ENCODE peak calls at places on chromosomes 2 and 18, in seven cellular contexts. One of them, this sample, is unnamed.
A peak's percentile ranks its signal among the peaks of the same experiment; 100 is the strongest.

GRCh38 chr2:68819556-68819955 is 51.6 kb downstream of the BMP10 start:
- DNase-seq in fibroblast of pulmonary artery: peak; percentile 38
- DNase-seq in HTR-8/SVneo: no peak
- DNase-seq in osteoblast: no peak
- DNase-seq in NCI-H1092: no peak
- DNase-seq in fibroblast of the aortic adventitia: no peak
- DNase-seq in stimulated activated CD4-positive, alpha-beta T cell treated with anti-CD3 and anti-CD28 coated beads, Interleukin-2, amount 100 ng/mL, for 24 hours: no peak
- DNase-seq in this sample: no peak

GRCh38 chr2:123165616-123166015 is 859.5 kb upstream of the CNTNAP5 start:
- DNase-seq in fibroblast of pulmonary artery: no peak
- DNase-seq in HTR-8/SVneo: no peak
- DNase-seq in osteoblast: no peak
- DNase-seq in NCI-H1092: no peak
- DNase-seq in fibroblast of the aortic adventitia: no peak
- DNase-seq in stimulated activated CD4-positive, alpha-beta T cell treated with anti-CD3 and anti-CD28 coated beads, Interleukin-2, amount 100 ng/mL, for 24 hours: no peak
- DNase-seq in this sample: no peak

GRCh38 chr18:78796693-78797455 is 182.7 kb upstream of the SALL3 start:
- DNase-seq in fibroblast of pulmonary artery: no peak
- DNase-seq in HTR-8/SVneo: no peak
- DNase-seq in osteoblast: no peak
- DNase-seq in NCI-H1092: no peak
- DNase-seq in fibroblast of the aortic adventitia: no peak
- DNase-seq in stimulated activated CD4-positive, alpha-beta T cell treated with anti-CD3 and anti-CD28 coated beads, Interleukin-2, amount 100 ng/mL, for 24 hours: no peak
- DNase-seq in this sample: no peak

GRCh38 chr2:65722028-65722427 is 289.6 kb upstream of the SPRED2 start:
- DNase-seq in fibroblast of pulmonary artery: peak; percentile 12
- DNase-seq in HTR-8/SVneo: peak; percentile 30
- DNase-seq in osteoblast: no peak
- DNase-seq in NCI-H1092: no peak
- DNase-seq in fibroblast of the aortic adventitia: no peak
- DNase-seq in stimulated activated CD4-positive, alpha-beta T cell treated with anti-CD3 and anti-CD28 coated beads, Interleukin-2, amount 100 ng/mL, for 24 hours: no peak
- DNase-seq in this sample: no peak

GRCh38 chr2:129906139-129906860 is 73.2 kb upstream of the RAB6C start:
- DNase-seq in fibroblast of pulmonary artery: no peak
- DNase-seq in HTR-8/SVneo: no peak
- DNase-seq in osteoblast: no peak
- DNase-seq in NCI-H1092: no peak
- DNase-seq in fibroblast of the aortic adventitia: no peak
- DNase-seq in stimulated activated CD4-positive, alpha-beta T cell treated with anti-CD3 and anti-CD28 coated beads, Interleukin-2, amount 100 ng/mL, for 24 hours: no peak
- DNase-seq in this sample: no peak

GRCh38 chr2:29570539-29570938 is 350.8 kb downstream of the ALK start:
- DNase-seq in fibroblast of pulmonary artery: no peak
- DNase-seq in HTR-8/SVneo: no peak
- DNase-seq in osteoblast: no peak
- DNase-seq in NCI-H1092: no peak
- DNase-seq in fibroblast of the aortic adventitia: no peak
- DNase-seq in stimulated activated CD4-positive, alpha-beta T cell treated with anti-CD3 and anti-CD28 coated beads, Interleukin-2, amount 100 ng/mL, for 24 hours: no peak
- DNase-seq in this sample: no peak

GRCh38 chr2:192228685-192229084 is 34.0 kb upstream of the TMEFF2 start:
- DNase-seq in fibroblast of pulmonary artery: no peak
- DNase-seq in HTR-8/SVneo: no peak
- DNase-seq in osteoblast: no peak
- DNase-seq in NCI-H1092: no peak
- DNase-seq in fibroblast of the aortic adventitia: no peak
- DNase-seq in stimulated activated CD4-positive, alpha-beta T cell treated with anti-CD3 and anti-CD28 coated beads, Interleukin-2, amount 100 ng/mL, for 24 hours: no peak
- DNase-seq in this sample: no peak

GRCh38 chr18:26556573-26556972 is 8.2 kb upstream of the KCTD1 start:
- DNase-seq in fibroblast of pulmonary artery: no peak
- DNase-seq in HTR-8/SVneo: no peak
- DNase-seq in osteoblast: peak; percentile 23
- DNase-seq in NCI-H1092: no peak
- DNase-seq in fibroblast of the aortic adventitia: peak; percentile 46
- DNase-seq in stimulated activated CD4-positive, alpha-beta T cell treated with anti-CD3 and anti-CD28 coated beads, Interleukin-2, amount 100 ng/mL, for 24 hours: no peak
- DNase-seq in this sample: no peak

This sample was measured in CD8-positive, alpha-beta memory T cell.